ENCODE peak calls at places on chromosome 18, in six cellular contexts. One of them, this sample, is unnamed. For H3K27me3, the result is how much of the 10 kb centered on the place peaks cover.

GRCh38 chr18:48676756-48677368 is 138.0 kb downstream of the CTIF start:
- DNase-seq in neural progenitor cell: peak
- DNase-seq in heart left ventricle: peak
- DNase-seq in psoas muscle: peak
- DNase-seq in effector memory CD4-positive, alpha-beta T cell: peak
- DNase-seq in body of pancreas: peak
- DNase-seq in this sample: peak

GRCh38 chr18:13713455-13714055 is 12.8 kb downstream of the FAM210A start:
- DNase-seq in neural progenitor cell: no peak
- DNase-seq in effector memory CD4-positive, alpha-beta T cell: no peak
- DNase-seq in body of pancreas: no peak
- DNase-seq in heart left ventricle: no peak
- DNase-seq in psoas muscle: no peak
- DNase-seq in this sample: no peak

GRCh38 chr18:10291568-10291981 is 162.9 kb upstream of the APCDD1 start:
- DNase-seq in neural progenitor cell: peak
- DNase-seq in psoas muscle: no peak
- DNase-seq in heart left ventricle: no peak
- DNase-seq in body of pancreas: peak
- DNase-seq in effector memory CD4-positive, alpha-beta T cell: no peak
- DNase-seq in this sample: peak

GRCh38 chr18:8816805-8817204 is 111.4 kb downstream of the MTCL1 start:
- DNase-seq in heart left ventricle: no peak
- DNase-seq in effector memory CD4-positive, alpha-beta T cell: no peak
- DNase-seq in psoas muscle: no peak
- DNase-seq in body of pancreas: no peak
- DNase-seq in neural progenitor cell: no peak
- DNase-seq in this sample: no peak

GRCh38 chr18:59022167-59022945 is 117.3 kb upstream of the SEC11C start:
- DNase-seq in neural progenitor cell: no peak
- DNase-seq in body of pancreas: peak
- DNase-seq in psoas muscle: no peak
- DNase-seq in heart left ventricle: no peak
- DNase-seq in effector memory CD4-positive, alpha-beta T cell: no peak
- DNase-seq in this sample: peak

GRCh38 chr18:53018791-53019190 is 678.8 kb downstream of the DCC start:
- DNase-seq in psoas muscle: no peak
- DNase-seq in heart left ventricle: no peak
- DNase-seq in effector memory CD4-positive, alpha-beta T cell: no peak
- DNase-seq in body of pancreas: no peak
- DNase-seq in neural progenitor cell: peak
- DNase-seq in this sample: no peak

GRCh38 chr18:31325051-31325450 is 7.1 kb downstream of the DSG1 start:
- DNase-seq in body of pancreas: no peak
- DNase-seq in neural progenitor cell: no peak
- DNase-seq in psoas muscle: no peak
- DNase-seq in heart left ventricle: peak
- DNase-seq in effector memory CD4-positive, alpha-beta T cell: no peak
- DNase-seq in this sample: peak

GRCh38 chr18:31973929-31974546 is 31.1 kb upstream of the TRAPPC8 start:
- DNase-seq in effector memory CD4-positive, alpha-beta T cell: no peak
- DNase-seq in neural progenitor cell: no peak
- DNase-seq in psoas muscle: no peak
- DNase-seq in body of pancreas: no peak
- DNase-seq in heart left ventricle: no peak
- DNase-seq in this sample: no peak

GRCh38 chr18:12056034-12056883 is 37.4 kb upstream of the ANKRD62 start:
- DNase-seq in body of pancreas: no peak
- DNase-seq in psoas muscle: no peak
- DNase-seq in heart left ventricle: no peak
- DNase-seq in neural progenitor cell: no peak
- DNase-seq in effector memory CD4-positive, alpha-beta T cell: no peak
- DNase-seq in this sample: no peak

GRCh38 chr18:57691363-57691762 is 69.7 kb upstream of the NARS1 start:
- DNase-seq in heart left ventricle: no peak
- DNase-seq in body of pancreas: no peak
- DNase-seq in psoas muscle: no peak
- DNase-seq in effector memory CD4-positive, alpha-beta T cell: no peak
- DNase-seq in neural progenitor cell: no peak
- DNase-seq in this sample: no peak

GRCh38 chr18:715626-716025 is 3.2 kb upstream of the ENOSF1 start:
- DNase-seq in heart left ventricle: no peak
- DNase-seq in psoas muscle: no peak
- DNase-seq in effector memory CD4-positive, alpha-beta T cell: no peak
- DNase-seq in neural progenitor cell: no peak
- DNase-seq in body of pancreas: no peak
- DNase-seq in this sample: no peak

GRCh38 chr18:70464343-70465114 is 175.7 kb downstream of the SOCS6 start:
- DNase-seq in psoas muscle: peak
- DNase-seq in effector memory CD4-positive, alpha-beta T cell: no peak
- DNase-seq in body of pancreas: peak
- DNase-seq in heart left ventricle: peak
- DNase-seq in neural progenitor cell: peak
- DNase-seq in this sample: peak

GRCh38 chr18:36635414-36636096 is 193.2 kb downstream of the TPGS2 start:
- DNase-seq in psoas muscle: no peak
- DNase-seq in neural progenitor cell: no peak
- DNase-seq in heart left ventricle: no peak
- DNase-seq in effector memory CD4-positive, alpha-beta T cell: no peak
- DNase-seq in body of pancreas: no peak
- DNase-seq in this sample: no peak

GRCh38 chr18:49922228-49922627 is 108.9 kb upstream of the ACAA2 start:
- DNase-seq in psoas muscle: no peak
- DNase-seq in heart left ventricle: no peak
- DNase-seq in effector memory CD4-positive, alpha-beta T cell: no peak
- DNase-seq in neural progenitor cell: no peak
- DNase-seq in body of pancreas: no peak
- DNase-seq in this sample: no peak

GRCh38 chr18:50559750-50560680 is at the start of gene MAPK4:
- DNase-seq in effector memory CD4-positive, alpha-beta T cell: no peak
- DNase-seq in body of pancreas: peak
- DNase-seq in neural progenitor cell: peak
- DNase-seq in psoas muscle: peak
- DNase-seq in heart left ventricle: peak
- DNase-seq in this sample: peak

GRCh38 chr18:13242797-13243196 is 24.2 kb downstream of the LDLRAD4 start:
- DNase-seq in neural progenitor cell: no peak
- DNase-seq in body of pancreas: no peak
- DNase-seq in effector memory CD4-positive, alpha-beta T cell: no peak
- DNase-seq in psoas muscle: no peak
- DNase-seq in heart left ventricle: no peak
- DNase-seq in this sample: no peak

GRCh38 chr18:53657257-53657656 is 567.2 kb downstream of the MBD2 start:
- DNase-seq in neural progenitor cell: no peak
- DNase-seq in effector memory CD4-positive, alpha-beta T cell: no peak
- DNase-seq in heart left ventricle: no peak
- DNase-seq in body of pancreas: no peak
- DNase-seq in psoas muscle: no peak
- DNase-seq in this sample: no peak

GRCh38 chr18:55497825-55498403 is 90.1 kb downstream of the TCF4 start:
- DNase-seq in psoas muscle: no peak
- DNase-seq in heart left ventricle: no peak
- DNase-seq in body of pancreas: no peak
- DNase-seq in effector memory CD4-positive, alpha-beta T cell: no peak
- DNase-seq in neural progenitor cell: no peak
- DNase-seq in this sample: no peak

GRCh38 chr18:46910856-46911255 is 6.5 kb downstream of the PIAS2 start:
- DNase-seq in effector memory CD4-positive, alpha-beta T cell: no peak
- DNase-seq in heart left ventricle: no peak
- DNase-seq in neural progenitor cell: no peak
- DNase-seq in psoas muscle: no peak
- DNase-seq in body of pancreas: no peak
- DNase-seq in this sample: no peak

GRCh38 chr18:77000527-77000926 is 132.1 kb downstream of the MBP start:
- DNase-seq in psoas muscle: peak
- DNase-seq in neural progenitor cell: peak
- DNase-seq in heart left ventricle: peak
- DNase-seq in body of pancreas: peak
- DNase-seq in effector memory CD4-positive, alpha-beta T cell: peak
- DNase-seq in this sample: peak

GRCh38 chr18:27778925-27779324 is 398.0 kb downstream of the CDH2 start:
- DNase-seq in body of pancreas: no peak
- DNase-seq in effector memory CD4-positive, alpha-beta T cell: no peak
- DNase-seq in psoas muscle: no peak
- DNase-seq in heart left ventricle: no peak
- DNase-seq in neural progenitor cell: peak
- DNase-seq in this sample: no peak

GRCh38 chr18:34976084-34976483 is 65.1 kb upstream of the MAPRE2 start:
- DNase-seq in heart left ventricle: no peak
- DNase-seq in body of pancreas: peak
- DNase-seq in neural progenitor cell: peak
- DNase-seq in effector memory CD4-positive, alpha-beta T cell: no peak
- DNase-seq in psoas muscle: no peak
- DNase-seq in this sample: no peak
- H3K27me3 ChIP-seq in heart left ventricle: under half
- H3K27me3 ChIP-seq in body of pancreas: under half
- H3K27me3 ChIP-seq in neural progenitor cell: half or more
- H3K27me3 ChIP-seq in effector memory CD4-positive, alpha-beta T cell: under half
- H3K27me3 ChIP-seq in psoas muscle: under half
- H3K27me3 ChIP-seq in this sample: under half

GRCh38 chr18:74498712-74499629 is 2.8 kb downstream of the CNDP2 start:
- DNase-seq in effector memory CD4-positive, alpha-beta T cell: peak
- DNase-seq in heart left ventricle: peak
- DNase-seq in psoas muscle: peak
- DNase-seq in body of pancreas: peak
- DNase-seq in neural progenitor cell: no peak
- DNase-seq in this sample: peak
- H3K27ac ChIP-seq in effector memory CD4-positive, alpha-beta T cell: peak
- H3K27ac ChIP-seq in heart left ventricle: peak
- H3K27ac ChIP-seq in psoas muscle: peak
- H3K27ac ChIP-seq in body of pancreas: peak
- H3K27ac ChIP-seq in neural progenitor cell: no peak
- H3K27ac ChIP-seq in this sample: peak

GRCh38 chr18:25164837-25165791 is 186.9 kb downstream of the ZNF521 start:
- DNase-seq in neural progenitor cell: no peak
- DNase-seq in heart left ventricle: peak
- DNase-seq in body of pancreas: no peak
- DNase-seq in effector memory CD4-positive, alpha-beta T cell: no peak
- DNase-seq in psoas muscle: no peak
- DNase-seq in this sample: peak
- H3K4me3 ChIP-seq in neural progenitor cell: no peak
- H3K4me3 ChIP-seq in heart left ventricle: peak
- H3K4me3 ChIP-seq in body of pancreas: no peak
- H3K4me3 ChIP-seq in effector memory CD4-positive, alpha-beta T cell: no peak
- H3K4me3 ChIP-seq in psoas muscle: peak
- H3K4me3 ChIP-seq in this sample: peak

DNA sequence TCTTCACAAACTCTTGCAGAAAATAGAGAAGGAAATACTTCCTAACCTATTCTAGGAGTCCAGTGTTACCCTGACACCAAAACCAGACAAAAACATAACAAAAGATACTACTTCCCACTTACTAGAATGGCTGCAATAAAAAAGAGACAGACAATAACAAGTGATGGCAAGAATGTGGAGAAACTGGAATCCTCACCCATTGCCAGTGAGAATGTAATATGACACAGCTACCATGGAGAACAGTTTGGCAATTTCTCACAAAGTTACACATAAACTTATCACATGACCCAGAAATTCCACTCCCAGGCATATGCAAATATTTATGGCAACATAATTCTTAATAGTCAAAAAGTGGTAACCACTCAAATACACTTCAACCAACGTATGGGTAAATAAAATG is 209.8 kb upstream of the CTAGE1 start:
- DNase-seq in psoas muscle: no peak
- DNase-seq in effector memory CD4-positive, alpha-beta T cell: no peak
- DNase-seq in neural progenitor cell: no peak
- DNase-seq in body of pancreas: no peak
- DNase-seq in heart left ventricle: no peak
- DNase-seq in this sample: no peak
- H3K27me3 ChIP-seq in psoas muscle: under half
- H3K27me3 ChIP-seq in effector memory CD4-positive, alpha-beta T cell: under half
- H3K27me3 ChIP-seq in neural progenitor cell: under half
- H3K27me3 ChIP-seq in body of pancreas: under half
- H3K27me3 ChIP-seq in heart left ventricle: under half
- H3K27me3 ChIP-seq in this sample: under half

GRCh38 chr18:26097563-26097962 is 7.2 kb upstream of the SS18 start:
- DNase-seq in neural progenitor cell: no peak
- DNase-seq in psoas muscle: no peak
- DNase-seq in heart left ventricle: no peak
- DNase-seq in body of pancreas: no peak
- DNase-seq in effector memory CD4-positive, alpha-beta T cell: no peak
- DNase-seq in this sample: no peak

GRCh38 chr18:26091047-26091630 is 726 bp upstream of the SS18 start:
- DNase-seq in body of pancreas: peak
- DNase-seq in neural progenitor cell: no peak
- DNase-seq in psoas muscle: peak
- DNase-seq in heart left ventricle: no peak
- DNase-seq in effector memory CD4-positive, alpha-beta T cell: no peak
- DNase-seq in this sample: peak

GRCh38 chr18:26096852-26097251 is 6.4 kb upstream of the SS18 start:
- DNase-seq in effector memory CD4-positive, alpha-beta T cell: no peak
- DNase-seq in psoas muscle: no peak
- DNase-seq in heart left ventricle: no peak
- DNase-seq in neural progenitor cell: no peak
- DNase-seq in body of pancreas: no peak
- DNase-seq in this sample: no peak
- H3K27ac ChIP-seq in effector memory CD4-positive, alpha-beta T cell: no peak
- H3K27ac ChIP-seq in psoas muscle: no peak
- H3K27ac ChIP-seq in heart left ventricle: no peak
- H3K27ac ChIP-seq in neural progenitor cell: no peak
- H3K27ac ChIP-seq in body of pancreas: no peak
- H3K27ac ChIP-seq in this sample: no peak

GRCh38 chr18:75208055-75208835 is 694 bp downstream of the PTGR3 start:
- DNase-seq in heart left ventricle: peak
- DNase-seq in body of pancreas: peak
- DNase-seq in effector memory CD4-positive, alpha-beta T cell: peak
- DNase-seq in psoas muscle: peak
- DNase-seq in neural progenitor cell: peak
- DNase-seq in this sample: peak

GRCh38 chr18:75209129-75209951 is at the start of gene PTGR3:
- DNase-seq in effector memory CD4-positive, alpha-beta T cell: peak
- DNase-seq in body of pancreas: peak
- DNase-seq in psoas muscle: peak
- DNase-seq in heart left ventricle: peak
- DNase-seq in neural progenitor cell: peak
- DNase-seq in this sample: peak

GRCh38 chr18:75209952-75210261 is 690 bp upstream of the TSHZ1 start:
- DNase-seq in heart left ventricle: no peak
- DNase-seq in psoas muscle: no peak
- DNase-seq in neural progenitor cell: peak
- DNase-seq in effector memory CD4-positive, alpha-beta T cell: no peak
- DNase-seq in body of pancreas: no peak
- DNase-seq in this sample: no peak

GRCh38 chr18:75207298-75208054 is 1.5 kb downstream of the PTGR3 start:
- DNase-seq in effector memory CD4-positive, alpha-beta T cell: no peak
- DNase-seq in body of pancreas: peak
- DNase-seq in heart left ventricle: no peak
- DNase-seq in neural progenitor cell: peak
- DNase-seq in psoas muscle: no peak
- DNase-seq in this sample: no peak

DNA sequence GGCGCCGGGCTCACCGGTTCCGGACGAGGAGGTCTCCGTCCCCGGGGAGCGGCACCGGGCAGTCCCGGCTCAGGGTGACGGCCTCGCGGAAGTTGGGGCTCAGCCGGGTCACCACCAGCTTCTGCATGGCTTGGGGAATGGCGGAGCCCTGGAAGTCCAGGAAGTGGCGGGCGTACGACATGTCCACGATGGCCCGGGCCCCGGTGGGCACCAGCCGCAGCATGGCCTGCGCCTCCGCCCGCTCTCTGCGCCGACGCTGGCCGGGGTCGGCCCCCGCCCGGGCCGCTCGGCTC is 157 bp downstream of the PTGR3 start:
- DNase-seq in body of pancreas: no peak
- DNase-seq in effector memory CD4-positive, alpha-beta T cell: no peak
- DNase-seq in heart left ventricle: no peak
- DNase-seq in neural progenitor cell: no peak
- DNase-seq in psoas muscle: no peak
- DNase-seq in this sample: no peak
- H3K4me3 ChIP-seq in body of pancreas: peak
- H3K4me3 ChIP-seq in effector memory CD4-positive, alpha-beta T cell: peak
- H3K4me3 ChIP-seq in heart left ventricle: peak
- H3K4me3 ChIP-seq in neural progenitor cell: peak
- H3K4me3 ChIP-seq in psoas muscle: peak
- H3K4me3 ChIP-seq in this sample: peak